ENCODE peak calls at places on chromosome 11, in five cellular contexts. One of them, this sample, is unnamed.

GRCh38 chr11:44726278-44727113 is at the start of gene TSPAN18:
- DNase-seq in T47D: no peak
- DNase-seq in effector memory CD8-positive, alpha-beta T cell: peak
- DNase-seq in stimulated activated naive CD4-positive, alpha-beta T cell treated with Interleukin-2 at 50 U/mL for 16 hours: peak
- DNase-seq in RWPE1: no peak
- DNase-seq in this sample: peak

GRCh38 chr11:45097721-45098493 is 48.5 kb upstream of the PRDM11 start:
- DNase-seq in RWPE1: peak
- DNase-seq in stimulated activated naive CD4-positive, alpha-beta T cell treated with Interleukin-2 at 50 U/mL for 16 hours: no peak
- DNase-seq in T47D: peak
- DNase-seq in effector memory CD8-positive, alpha-beta T cell: peak
- DNase-seq in this sample: peak

GRCh38 chr11:123797065-123797940 is 8.8 kb downstream of the OR6M1 start:
- DNase-seq in effector memory CD8-positive, alpha-beta T cell: no peak
- DNase-seq in T47D: no peak
- DNase-seq in stimulated activated naive CD4-positive, alpha-beta T cell treated with Interleukin-2 at 50 U/mL for 16 hours: no peak
- DNase-seq in RWPE1: no peak
- DNase-seq in this sample: no peak

GRCh38 chr11:20193307-20193706 is 33.0 kb upstream of the DBX1 start:
- DNase-seq in effector memory CD8-positive, alpha-beta T cell: no peak
- DNase-seq in RWPE1: no peak
- DNase-seq in stimulated activated naive CD4-positive, alpha-beta T cell treated with Interleukin-2 at 50 U/mL for 16 hours: no peak
- DNase-seq in T47D: no peak
- DNase-seq in this sample: no peak

GRCh38 chr11:26944866-26945664 is 48.8 kb upstream of the FIBIN start:
- DNase-seq in stimulated activated naive CD4-positive, alpha-beta T cell treated with Interleukin-2 at 50 U/mL for 16 hours: no peak
- DNase-seq in T47D: no peak
- DNase-seq in effector memory CD8-positive, alpha-beta T cell: no peak
- DNase-seq in RWPE1: no peak
- DNase-seq in this sample: no peak

GRCh38 chr11:66082936-66083698 is 13.0 kb downstream of the PACS1 start:
- DNase-seq in effector memory CD8-positive, alpha-beta T cell: no peak
- DNase-seq in stimulated activated naive CD4-positive, alpha-beta T cell treated with Interleukin-2 at 50 U/mL for 16 hours: no peak
- DNase-seq in T47D: no peak
- DNase-seq in RWPE1: no peak
- DNase-seq in this sample: no peak

GRCh38 chr11:76805206-76805913 is 22.2 kb downstream of the TSKU start:
- DNase-seq in stimulated activated naive CD4-positive, alpha-beta T cell treated with Interleukin-2 at 50 U/mL for 16 hours: peak
- DNase-seq in T47D: no peak
- DNase-seq in effector memory CD8-positive, alpha-beta T cell: no peak
- DNase-seq in RWPE1: no peak
- DNase-seq in this sample: peak

GRCh38 chr11:111910637-111911562 is 670 bp downstream of the CRYAB start:
- DNase-seq in stimulated activated naive CD4-positive, alpha-beta T cell treated with Interleukin-2 at 50 U/mL for 16 hours: no peak
- DNase-seq in effector memory CD8-positive, alpha-beta T cell: no peak
- DNase-seq in RWPE1: no peak
- DNase-seq in T47D: peak
- DNase-seq in this sample: no peak

GRCh38 chr11:119403021-119403420 is 20.0 kb downstream of the THY1 start:
- DNase-seq in RWPE1: no peak
- DNase-seq in effector memory CD8-positive, alpha-beta T cell: no peak
- DNase-seq in stimulated activated naive CD4-positive, alpha-beta T cell treated with Interleukin-2 at 50 U/mL for 16 hours: no peak
- DNase-seq in T47D: no peak
- DNase-seq in this sample: no peak

GRCh38 chr11:44622190-44622650 is 56.8 kb downstream of the CD82 start:
- DNase-seq in stimulated activated naive CD4-positive, alpha-beta T cell treated with Interleukin-2 at 50 U/mL for 16 hours: no peak
- DNase-seq in effector memory CD8-positive, alpha-beta T cell: no peak
- DNase-seq in RWPE1: no peak
- DNase-seq in T47D: no peak
- DNase-seq in this sample: no peak

GRCh38 chr11:44950625-44951472 is at the start of gene TP53I11:
- DNase-seq in stimulated activated naive CD4-positive, alpha-beta T cell treated with Interleukin-2 at 50 U/mL for 16 hours: peak
- DNase-seq in T47D: peak
- DNase-seq in RWPE1: peak
- DNase-seq in effector memory CD8-positive, alpha-beta T cell: peak
- DNase-seq in this sample: peak

GRCh38 chr11:84524422-84525051 is 1102.6 kb downstream of the DLG2 start:
- DNase-seq in T47D: peak
- DNase-seq in RWPE1: peak
- DNase-seq in stimulated activated naive CD4-positive, alpha-beta T cell treated with Interleukin-2 at 50 U/mL for 16 hours: no peak
- DNase-seq in effector memory CD8-positive, alpha-beta T cell: no peak
- DNase-seq in this sample: no peak

GRCh38 chr11:4095509-4096230 is 1.1 kb downstream of the RRM1 start:
- DNase-seq in stimulated activated naive CD4-positive, alpha-beta T cell treated with Interleukin-2 at 50 U/mL for 16 hours: no peak
- DNase-seq in effector memory CD8-positive, alpha-beta T cell: no peak
- DNase-seq in RWPE1: peak
- DNase-seq in T47D: peak
- DNase-seq in this sample: no peak

GRCh38 chr11:131770801-131771200 is 400.4 kb downstream of the NTM start:
- DNase-seq in effector memory CD8-positive, alpha-beta T cell: no peak
- DNase-seq in T47D: no peak
- DNase-seq in RWPE1: no peak
- DNase-seq in stimulated activated naive CD4-positive, alpha-beta T cell treated with Interleukin-2 at 50 U/mL for 16 hours: no peak
- DNase-seq in this sample: no peak

GRCh38 chr11:54930930-54931329 is 224.3 kb downstream of the OR4A5 start:
- DNase-seq in T47D: no peak
- DNase-seq in stimulated activated naive CD4-positive, alpha-beta T cell treated with Interleukin-2 at 50 U/mL for 16 hours: no peak
- DNase-seq in effector memory CD8-positive, alpha-beta T cell: no peak
- DNase-seq in RWPE1: no peak
- DNase-seq in this sample: no peak

This sample was measured in T-helper 2 cell treated with Interferon-gamma antibody and Interleukin-4, amounts not matched to agents 5 μg/mL and 100 μg/mL, for 36 hours.